ENCODE peak calls at places on chromosomes 5 and 9, in nine cellular contexts. W, U, Z, C, M, D, N, B and L are unnamed samples.

GRCh38 chr5:161421067-161421466 is 125.5 kb downstream of the GABRB2 start:
- DNase-seq in W (no peak), U (no peak), Z (no peak), C (no peak), M (no peak), D (no peak), N (no peak), B (no peak), L (no peak)

GRCh38 chr5:98218838-98219237 is 554.6 kb upstream of the RGMB start:
- DNase-seq in W (no peak), U (no peak), Z (no peak), C (no peak), M (no peak), D (no peak), N (no peak), B (no peak), L (no peak)

GRCh38 chr5:125655156-125655555 is 768.1 kb upstream of the GRAMD2B start:
- DNase-seq in W (no peak), U (no peak), Z (no peak), C (peak; percentile 10), M (no peak), D (no peak), N (no peak), B (no peak), L (no peak)

GRCh38 chr5:122311400-122311887 is 593 bp upstream of the SNCAIP start:
- DNase-seq in W (no peak), U (no peak), Z (no peak), C (no peak), M (no peak), D (no peak), N (no peak), B (no peak), L (no peak)

GRCh38 chr9:135858491-135859185 is 48.7 kb downstream of the CAMSAP1 start:
- DNase-seq in W (no peak), U (no peak), Z (no peak), C (no peak), M (no peak), D (no peak), N (no peak), B (no peak), L (no peak)

GRCh38 chr9:88791105-88791805 is 200.0 kb upstream of the S1PR3 start:
- DNase-seq in W (peak; percentile 94), U (peak; percentile 76), Z (no peak), C (peak; percentile 88), M (peak; percentile 85), D (no peak), N (no peak), B (no peak), L (peak; percentile 89)

GRCh38 chr9:76311576-76311975 is 82.7 kb downstream of the RFK start:
- DNase-seq in W (no peak), U (peak; percentile 26), Z (no peak), C (no peak), M (no peak), D (no peak), N (no peak), B (no peak), L (no peak)

GRCh38 chr5:33612386-33612785 is 171.6 kb downstream of the TARS1 start:
- DNase-seq in W (peak; percentile 42), U (no peak), Z (no peak), C (peak; percentile 46), M (no peak), D (no peak), N (no peak), B (no peak), L (peak; percentile 12)

GRCh38 chr5:78600656-78601452 is 47.7 kb downstream of the LHFPL2 start:
- DNase-seq in W (peak; percentile 84), U (no peak), Z (no peak), C (no peak), M (no peak), D (no peak), N (no peak), B (no peak), L (no peak)

GRCh38 chr5:144385597-144385996 is 214.9 kb downstream of the KCTD16 start:
- DNase-seq in W (no peak), U (no peak), Z (no peak), C (no peak), M (no peak), D (no peak), N (no peak), B (no peak), L (no peak)

DNA sequence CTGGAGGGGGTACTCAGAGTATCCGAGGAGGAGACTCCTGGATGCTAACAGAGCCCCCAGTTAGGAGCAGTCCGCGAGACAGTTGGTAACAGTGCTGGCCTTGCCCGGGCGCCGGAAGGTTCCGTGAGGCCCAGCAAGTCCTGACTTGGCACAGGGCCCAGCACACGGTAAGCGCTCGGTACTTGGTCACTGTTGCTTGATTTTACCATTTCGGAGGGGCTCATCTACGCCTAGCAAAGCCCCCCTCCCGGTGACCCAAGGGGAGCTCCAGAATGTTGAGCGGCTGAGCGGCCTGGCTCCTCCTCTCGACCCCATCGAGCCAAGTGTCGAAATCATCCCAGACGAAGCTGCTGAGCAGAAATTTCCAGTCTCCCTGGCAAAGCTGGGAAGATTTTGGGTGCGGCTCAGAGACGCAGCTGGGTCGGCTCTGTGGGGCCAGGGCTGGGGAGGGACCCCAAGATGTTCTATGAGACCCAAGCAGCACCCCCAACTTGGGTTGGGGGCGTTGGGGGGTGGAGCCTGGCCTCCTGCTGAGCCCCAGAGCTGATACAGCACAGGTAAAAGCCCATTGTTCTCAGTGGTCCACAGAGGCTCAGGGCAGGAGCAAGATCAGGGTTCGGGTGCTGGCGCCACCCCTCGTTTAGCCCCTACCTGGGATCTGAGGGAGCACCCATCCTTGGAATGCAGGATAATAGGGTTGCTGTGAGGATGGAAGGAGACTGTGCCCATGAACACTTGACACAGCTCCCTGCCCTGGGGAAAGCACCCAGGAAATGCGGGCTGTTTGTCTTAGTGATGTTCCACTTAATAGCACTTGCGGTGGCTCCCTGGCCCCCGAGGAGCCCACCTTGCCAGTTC is 137.2 kb downstream of the C9orf50 start:
- DNase-seq in W (peak; percentile 99), U (peak; percentile 98), Z (peak; percentile 87), C (peak; percentile 96), M (peak; percentile 81), D (no peak), N (peak; percentile 90), B (peak; percentile 83), L (peak; percentile 61)
- H3K4me3 ChIP-seq in W (peak overlapping the region; percentile 11), U (no peak overlapping the region), Z (peak overlapping the region; percentile 5), C (peak overlapping the region; percentile 19), M (peak overlapping the region; percentile 26), D (peak overlapping the region; percentile 66), N (peak overlapping the region; percentile 70), B (peak overlapping the region; percentile 57), L (peak overlapping the region; percentile 8)

DNA sequence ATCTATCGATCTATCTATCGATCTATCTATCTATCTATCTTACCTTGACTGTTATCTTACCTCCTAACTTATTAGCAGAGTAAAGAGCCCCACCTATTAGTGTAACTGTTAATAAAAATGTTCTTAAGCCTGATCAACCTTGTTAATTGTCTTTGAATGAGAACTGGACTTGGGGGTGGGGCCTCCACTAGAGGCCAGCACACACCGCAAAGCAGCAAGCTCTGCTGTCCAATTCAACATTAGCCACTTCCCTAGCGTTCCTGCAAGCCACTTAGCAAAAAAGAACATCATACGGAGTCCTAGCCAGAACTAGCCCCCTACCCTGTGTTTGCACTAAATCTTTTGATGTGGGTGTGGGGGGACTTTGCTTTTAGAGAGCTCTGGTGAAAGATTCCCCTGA is 515.8 kb downstream of the KDM4C start:
- DNase-seq in W (peak; percentile 58), U (no peak), Z (no peak), C (peak; percentile 60), M (peak; percentile 1), D (no peak), N (peak; percentile 23), B (no peak), L (no peak)
- TF ChIP-seq CTCF in W (peak; percentile 69), U (no peak), Z (no peak), C (peak; percentile 68), M (peak; percentile 60), D (peak; percentile 57), N (peak; percentile 73), B (no peak), L (peak; percentile 68)

GRCh38 chr9:37363124-37363523 is 59.4 kb upstream of the GRHPR start:
- DNase-seq in W (no peak), U (no peak), Z (no peak), C (no peak), M (no peak), D (no peak), N (no peak), B (no peak), L (no peak)

GRCh38 chr9:37362430-37362829 is 60.1 kb upstream of the GRHPR start:
- DNase-seq in W (no peak), U (no peak), Z (no peak), C (no peak), M (no peak), D (no peak), N (no peak), B (no peak), L (no peak)

GRCh38 chr9:37364751-37365360 is 57.6 kb upstream of the GRHPR start:
- DNase-seq in W (no peak), U (no peak), Z (no peak), C (no peak), M (no peak), D (no peak), N (no peak), B (no peak), L (no peak)

GRCh38 chr9:37369671-37370070 is 52.8 kb upstream of the GRHPR start:
- DNase-seq in W (no peak), U (no peak), Z (no peak), C (no peak), M (no peak), D (no peak), N (no peak), B (no peak), L (no peak)

DNA sequence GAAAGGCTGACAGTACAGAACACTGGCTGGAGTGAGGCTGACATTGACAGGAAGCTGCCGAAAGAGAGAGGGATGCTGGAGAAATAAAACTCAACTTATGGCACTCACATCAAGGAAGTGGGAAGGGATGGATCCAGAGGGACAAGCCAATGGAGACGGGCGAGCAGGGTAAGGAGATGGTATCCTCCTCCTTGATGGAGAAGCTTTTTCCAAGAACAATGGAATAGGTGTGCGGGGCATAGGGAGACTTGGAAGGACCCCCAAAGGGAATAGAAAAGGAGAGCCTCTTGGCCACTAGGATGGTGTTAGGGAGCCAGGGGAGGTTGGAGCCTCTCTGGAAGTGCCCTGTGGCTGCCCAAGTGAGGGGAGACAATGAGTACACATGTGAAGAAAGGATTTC is 58.4 kb upstream of the GRHPR start:
- DNase-seq in W (no peak), U (no peak), Z (no peak), C (no peak), M (no peak), D (no peak), N (no peak), B (no peak), L (no peak)
- H3K4me3 ChIP-seq in W (no peak overlapping the region), U (no peak overlapping the region), Z (no peak overlapping the region), C (no peak overlapping the region), M (no peak overlapping the region), D (no peak overlapping the region), N (no peak overlapping the region), B (no peak overlapping the region), L (no peak overlapping the region)

DNA sequence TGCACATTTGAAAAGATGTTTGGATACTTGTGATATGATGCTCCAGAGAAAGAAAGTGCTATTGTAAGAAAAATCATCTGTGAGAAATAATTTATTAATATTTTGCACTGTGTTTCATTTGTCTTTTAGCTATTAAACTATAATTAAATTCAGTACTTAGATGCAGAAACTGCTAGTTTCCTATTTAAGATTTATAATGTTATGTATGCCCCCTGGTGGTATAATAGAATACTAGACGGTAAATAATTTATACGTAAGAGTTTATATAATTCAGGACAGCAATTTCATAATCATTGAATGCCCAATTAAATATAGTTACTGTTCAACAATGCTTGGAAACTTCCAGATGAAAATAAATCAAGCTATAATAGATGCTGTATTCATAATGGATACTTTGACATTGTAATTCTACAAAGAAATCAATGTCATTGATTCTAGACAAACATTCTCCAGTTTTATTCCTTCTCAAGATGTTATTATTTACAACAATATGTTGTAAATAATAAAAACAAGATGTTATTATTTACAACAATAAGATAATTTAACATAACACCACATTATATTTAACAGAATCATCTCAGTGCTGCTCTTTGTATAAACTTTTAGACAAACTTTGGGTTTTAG is 101.0 kb downstream of the TMEM232 start:
- DNase-seq in W (peak; percentile 56), U (no peak), Z (no peak), C (peak; percentile 60), M (peak; percentile 18), D (no peak), N (no peak), B (no peak), L (peak; percentile 4)
- TF ChIP-seq CTCF in W (peak; percentile 48), U (no peak), Z (no peak), C (peak; percentile 38), M (no peak), D (no peak), N (peak; percentile 62), B (peak; percentile 44), L (peak; percentile 36)